ENCODE peak calls at places on chromosomes 5 and 9, in six cellular contexts. D is EH, W is hypothalamus, R is IMR-90, J is HCT116, H is tibial artery. E is an unnamed sample.
A peak's percentile ranks its signal among the peaks of the same experiment; 100 is the strongest.

GRCh38 chr9:116515541-116515940 is 171.6 kb upstream of the TRIM32 start:
- DNase-seq in J (no peak), D (no peak), H (no peak), R (no peak), W (no peak), E (no peak)

GRCh38 chr9:114911167-114911821 is 19.1 kb downstream of the TNFSF8 start:
- DNase-seq in J (no peak), W (no peak), H (no peak), D (peak; percentile 72), R (peak; percentile 51), E (peak; percentile 24)

GRCh38 chr5:78576376-78576775 is 72.2 kb downstream of the LHFPL2 start:
- DNase-seq in D (peak; percentile 24), R (no peak), H (no peak), W (no peak), J (no peak), E (no peak)

GRCh38 chr5:57276353-57276752 is 102.5 kb downstream of the GPBP1 start:
- DNase-seq in H (no peak), R (no peak), J (no peak), D (no peak), W (no peak), E (no peak)

GRCh38 chr5:159175547-159175946 is 33.8 kb downstream of the RNF145 start:
- DNase-seq in J (no peak), H (no peak), D (peak; percentile 70), W (no peak), R (peak; percentile 55), E (peak; percentile 72)

GRCh38 chr9:38026021-38026809 is 42.8 kb downstream of the SHB start:
- DNase-seq in J (no peak), H (peak; percentile 54), R (peak; percentile 98), W (no peak), D (peak; percentile 99), E (peak; percentile 97)

GRCh38 chr5:73431204-73431851 is 17.2 kb downstream of the FOXD1 start:
- DNase-seq in J (no peak), W (no peak), D (peak; percentile 32), R (no peak), H (no peak), E (no peak)

GRCh38 chr9:71637433-71637832 is 130.9 kb downstream of the CEMIP2 start:
- DNase-seq in J (no peak), D (no peak), R (no peak), W (no peak), H (no peak), E (no peak)

GRCh38 chr5:144469106-144469505 is 298.4 kb downstream of the KCTD16 start:
- DNase-seq in D (peak; percentile 66), W (no peak), J (no peak), H (no peak), R (peak; percentile 33), E (peak; percentile 45)

GRCh38 chr9:116312221-116312620 is 158.6 kb downstream of the PAPPA start:
- DNase-seq in D (peak; percentile 34), W (no peak), J (no peak), R (peak; percentile 54), H (no peak), E (peak; percentile 50)

GRCh38 chr9:35907732-35908483 is 1.4 kb upstream of the SPAAR start:
- DNase-seq in H (peak; percentile 74), R (peak; percentile 88), W (no peak), J (peak; percentile 32), D (peak; percentile 95), E (peak; percentile 59)

GRCh38 chr5:172723508-172723907 is 47.5 kb downstream of the DUSP1 start:
- DNase-seq in D (no peak), H (no peak), R (no peak), J (no peak), W (no peak), E (no peak)

GRCh38 chr5:146794326-146795029 is 84.1 kb downstream of the PPP2R2B start:
- DNase-seq in W (no peak), H (no peak), J (no peak), D (no peak), R (no peak), E (no peak)

GRCh38 chr9:137441289-137441934 is at the start of gene ENTPD8:
- DNase-seq in H (no peak), R (no peak), D (no peak), J (no peak), W (no peak), E (no peak)

GRCh38 chr5:10607023-10607665 is 43.3 kb downstream of the ANKRD33B start:
- DNase-seq in D (peak; percentile 41), J (no peak), R (peak; percentile 83), H (no peak), W (no peak), E (peak; percentile 57)

GRCh38 chr5:144711172-144711571 is 540.5 kb downstream of the KCTD16 start:
- DNase-seq in D (no peak), J (no peak), R (no peak), H (no peak), W (no peak), E (no peak)

E was measured in iris pigment epithelial cell.